ENCODE peak calls at places on chromosomes 13 and 19, in eight cellular contexts. F, X, D, H, J, Y, G and I are unnamed samples.

GRCh38 chr13:91946498-91947070 is 548.2 kb downstream of the GPC5 start:
- DNase-seq in J (no peak), X (no peak), H (no peak), F (no peak), Y (no peak), D (no peak), G (peak), I (no peak)

GRCh38 chr13:26007774-26008173 is 44.0 kb downstream of the SHISA2 start:
- DNase-seq in F (no peak), H (no peak), X (no peak), Y (no peak), J (no peak), G (no peak), D (no peak), I (no peak)

GRCh38 chr13:37791699-37792098 is 77.9 kb downstream of the TRPC4 start:
- DNase-seq in F (no peak), X (no peak), D (no peak), Y (no peak), G (peak), J (no peak), H (no peak), I (no peak)

GRCh38 chr13:46804391-46804815 is 7.4 kb upstream of the ESD start:
- DNase-seq in H (no peak), F (no peak), X (no peak), J (no peak), D (no peak), Y (no peak), G (peak), I (peak)

GRCh38 chr19:16856091-16856490 is 26.9 kb downstream of the SIN3B start:
- DNase-seq in D (no peak), F (no peak), H (no peak), Y (no peak), X (no peak), G (no peak), J (no peak), I (no peak)

GRCh38 chr13:30577381-30577780 is 40.3 kb upstream of the USPL1 start:
- DNase-seq in D (no peak), F (no peak), J (no peak), X (no peak), H (no peak), Y (peak), G (peak), I (peak)

GRCh38 chr13:93420887-93421286 is 194.3 kb downstream of the GPC6 start:
- DNase-seq in J (no peak), X (no peak), F (no peak), G (no peak), H (no peak), Y (no peak), D (no peak), I (no peak)

GRCh38 chr13:39452412-39452811 is 150.6 kb downstream of the LHFPL6 start:
- DNase-seq in H (no peak), J (no peak), X (no peak), F (no peak), D (no peak), Y (no peak), G (peak), I (no peak)

GRCh38 chr13:104286566-104287290 is 1220.5 kb upstream of the SLC10A2 start:
- DNase-seq in F (no peak), X (no peak), H (no peak), G (no peak), D (no peak), J (no peak), Y (no peak), I (no peak)

GRCh38 chr13:43881580-43881979 is 1.9 kb downstream of the LACC1 start:
- DNase-seq in G (no peak), F (no peak), X (no peak), D (no peak), Y (no peak), H (no peak), J (no peak), I (no peak)

GRCh38 chr19:50649433-50650391 is at the start of gene C19orf81:
- DNase-seq in F (no peak), H (no peak), G (peak), Y (no peak), J (no peak), D (no peak), X (no peak), I (no peak)

GRCh38 chr19:45768644-45769053 is 403 bp downstream of the SIX5 start:
- DNase-seq in X (no peak), G (peak), H (no peak), F (peak), Y (peak), D (no peak), J (no peak), I (no peak)

GRCh38 chr19:3969435-3970312 is 1.2 kb downstream of the DAPK3 start:
- DNase-seq in D (no peak), H (no peak), G (peak), X (peak), Y (no peak), J (no peak), F (peak), I (peak)

GRCh38 chr13:60788156-60788829 is 391.3 kb downstream of the TDRD3 start:
- DNase-seq in X (no peak), F (no peak), D (peak), J (no peak), G (no peak), H (no peak), Y (no peak), I (no peak)

GRCh38 chr19:55158848-55159793 is 1.6 kb upstream of the TNNI3 start:
- DNase-seq in Y (no peak), F (no peak), J (no peak), G (peak), H (no peak), D (no peak), X (no peak), I (no peak)

GRCh38 chr19:11578342-11579142 is 1.1 kb upstream of the ACP5 start:
- DNase-seq in J (peak), Y (peak), X (peak), H (peak), F (peak), G (no peak), D (no peak), I (no peak)

GRCh38 chr13:89959074-89959473 is 1388.4 kb upstream of the MIR17HG start:
- DNase-seq in Y (no peak), J (no peak), G (no peak), H (no peak), X (no peak), D (no peak), F (no peak), I (no peak)

GRCh38 chr19:55486043-55486970 is 1.3 kb downstream of the NAT14 start:
- DNase-seq in D (no peak), J (no peak), G (peak), F (no peak), X (no peak), Y (no peak), H (no peak), I (no peak)

GRCh38 chr19:15563325-15563794 is 51.7 kb upstream of the CYP4F8 start:
- DNase-seq in F (peak), G (peak), J (no peak), D (no peak), H (no peak), Y (peak), X (no peak), I (no peak)

GRCh38 chr19:13079542-13079986 is 23.1 kb downstream of the LYL1 start:
- DNase-seq in X (no peak), G (peak), J (no peak), F (peak), D (no peak), H (no peak), Y (peak), I (no peak)

GRCh38 chr19:52148256-52148655 is 8.5 kb upstream of the ZNF616 start:
- DNase-seq in F (no peak), J (no peak), H (no peak), Y (no peak), G (no peak), D (no peak), X (no peak), I (no peak)

GRCh38 chr13:87234981-87235380 is 436.2 kb upstream of the SLITRK5 start:
- DNase-seq in H (no peak), G (peak), Y (no peak), J (no peak), F (no peak), X (no peak), D (no peak), I (no peak)

GRCh38 chr19:27971869-27972268 is 1241.1 kb downstream of the UQCRFS1 start:
- DNase-seq in F (no peak), J (no peak), G (no peak), Y (no peak), D (no peak), X (no peak), H (no peak), I (no peak)

GRCh38 chr19:15429825-15430467 is 11.2 kb upstream of the AKAP8L start:
- DNase-seq in G (no peak), F (no peak), J (no peak), X (no peak), D (no peak), Y (no peak), H (no peak), I (no peak)

GRCh38 chr13:112182831-112183543 is 116.0 kb downstream of the SOX1 start:
- DNase-seq in D (no peak), F (no peak), J (peak), X (no peak), G (no peak), Y (no peak), H (no peak), I (peak)

GRCh38 chr13:87042946-87043345 is 628.2 kb upstream of the SLITRK5 start:
- DNase-seq in D (no peak), G (peak), J (no peak), F (no peak), Y (no peak), H (no peak), X (no peak), I (no peak)

GRCh38 chr19:16370671-16371391 is 46.2 kb downstream of the KLF2 start:
- DNase-seq in J (no peak), Y (no peak), X (no peak), H (peak), F (no peak), G (no peak), D (no peak), I (peak)

GRCh38 chr13:21979156-21979819 is 308.4 kb downstream of the FGF9 start:
- DNase-seq in F (no peak), G (peak), J (no peak), Y (no peak), D (no peak), X (no peak), H (no peak), I (no peak)

GRCh38 chr13:44273991-44274810 is 99.4 kb upstream of the SERP2 start:
- DNase-seq in F (no peak), Y (no peak), D (no peak), G (peak), J (no peak), H (peak), X (no peak), I (peak)

GRCh38 chr19:36141039-36141914 is 1.4 kb downstream of the CAPNS1 start:
- DNase-seq in J (peak), G (peak), F (peak), Y (peak), X (peak), H (peak), D (peak), I (peak)

GRCh38 chr19:36140289-36141038 is 598 bp downstream of the CAPNS1 start:
- DNase-seq in G (peak), X (peak), Y (peak), D (no peak), J (peak), F (peak), H (no peak), I (peak)

GRCh38 chr19:36142496-36142895 is 2.6 kb downstream of the CAPNS1 start:
- DNase-seq in H (no peak), J (no peak), D (no peak), X (no peak), Y (no peak), G (no peak), F (no peak), I (no peak)

GRCh38 chr19:36139473-36140288 is at the start of gene CAPNS1:
- DNase-seq in Y (peak), G (peak), X (peak), F (peak), H (peak), D (peak), J (peak), I (peak)

DNA sequence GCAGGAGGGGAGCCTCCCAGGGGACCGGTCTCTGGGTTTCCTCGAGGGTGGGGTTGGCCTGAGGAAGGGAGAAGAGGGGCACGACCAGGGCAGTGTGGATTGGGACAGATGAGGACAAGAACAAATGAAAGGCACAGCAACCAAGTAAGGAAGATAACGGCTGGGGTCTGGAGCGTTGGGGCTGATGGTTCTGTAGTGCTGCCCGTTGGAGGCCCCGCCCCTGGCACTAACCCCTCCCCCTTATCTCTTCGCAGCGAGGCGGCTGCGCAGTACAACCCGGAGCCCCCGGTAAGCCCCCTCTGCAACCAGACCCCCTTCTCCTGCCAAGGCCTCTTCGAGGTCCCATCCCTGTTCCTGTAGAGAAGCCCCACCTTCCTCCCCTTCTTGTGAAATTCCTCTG is 2.2 kb downstream of the CAPNS1 start:
- DNase-seq in G (no peak), F (no peak), Y (no peak), X (no peak), D (no peak), H (no peak), J (no peak), I (no peak)
- H3K4me3 ChIP-seq in G (no peak), F (peak), Y (no peak), X (no peak), D (no peak), H (no peak), J (no peak), I (no peak)

DNA sequence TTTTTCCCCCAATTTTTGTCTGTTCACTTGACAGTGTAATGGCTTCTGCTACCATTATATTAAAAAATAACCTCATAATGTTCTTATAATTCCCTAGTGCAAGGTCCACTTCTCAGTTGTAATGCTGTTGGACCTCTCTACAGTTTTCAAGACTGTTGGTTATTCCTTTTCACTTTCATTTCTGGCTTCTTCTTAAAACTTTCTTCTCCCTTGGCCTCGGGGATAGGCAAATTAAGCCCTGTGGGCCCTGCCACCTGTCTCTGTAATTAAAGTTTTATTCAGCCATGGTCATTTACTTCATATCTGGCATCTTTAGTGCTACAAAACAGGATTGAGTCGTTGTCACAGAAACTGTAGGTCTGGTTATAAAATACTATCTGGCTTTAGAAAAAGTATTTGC is 313.5 kb downstream of the KLF12 start:
- DNase-seq in H (no peak), D (no peak), G (no peak), X (no peak), F (no peak), Y (no peak), J (no peak), I (no peak)
- H3K27ac ChIP-seq in H (no peak), D (no peak), G (no peak), X (no peak), F (no peak), Y (no peak), J (no peak), I (no peak)

GRCh38 chr13:94702181-94703041 is 9.9 kb downstream of the SOX21 start:
- DNase-seq in F (no peak), J (no peak), G (no peak), H (no peak), Y (no peak), D (no peak), X (no peak), I (no peak)
- H3K4me3 ChIP-seq in F (no peak), J (no peak), G (no peak), H (no peak), Y (no peak), D (no peak), X (no peak), I (no peak)

GRCh38 chr19:9877775-9878510 is 42.8 kb downstream of the PIN1 start:
- DNase-seq in H (no peak), Y (no peak), J (no peak), D (no peak), F (no peak), G (peak), X (no peak), I (no peak)
- H3K27ac ChIP-seq in H (no peak), Y (no peak), J (no peak), D (no peak), F (no peak), G (no peak), X (no peak), I (no peak)

GRCh38 chr13:88895261-88895941 is 1224.2 kb downstream of the SLITRK5 start:
- DNase-seq in F (no peak), X (no peak), H (no peak), G (no peak), Y (no peak), D (no peak), J (no peak), I (no peak)
- H3K4me3 ChIP-seq in F (no peak), X (no peak), H (no peak), G (no peak), Y (no peak), D (no peak), J (no peak), I (no peak)

GRCh38 chr19:18763674-18764590 is 27.2 kb downstream of the COMP start:
- DNase-seq in F (no peak), H (no peak), D (no peak), J (peak), G (peak), X (no peak), Y (no peak), I (no peak)

GRCh38 chr19:18764591-18765051 is 26.5 kb downstream of the COMP start:
- DNase-seq in F (no peak), J (no peak), H (no peak), X (no peak), Y (no peak), G (peak), D (no peak), I (no peak)

GRCh38 chr19:18760440-18761383 is 30.4 kb downstream of the COMP start:
- DNase-seq in Y (no peak), J (no peak), F (no peak), G (no peak), D (no peak), H (no peak), X (no peak), I (no peak)

GRCh38 chr19:18761531-18762110 is 29.5 kb downstream of the COMP start:
- DNase-seq in H (no peak), Y (no peak), J (no peak), D (no peak), G (no peak), F (peak), X (no peak), I (no peak)

GRCh38 chr19:18762125-18763023 is 28.7 kb downstream of the COMP start:
- DNase-seq in F (peak), Y (peak), J (peak), H (no peak), G (peak), D (no peak), X (peak), I (no peak)
- H3K27ac ChIP-seq in F (peak), Y (peak), J (no peak), H (no peak), G (no peak), D (no peak), X (peak), I (no peak)

GRCh38 chr19:30719189-30719990 is 347.2 kb downstream of the ZNF536 start:
- DNase-seq in X (no peak), J (no peak), D (no peak), G (peak), H (no peak), F (peak), Y (peak), I (peak)
- H3K4me3 ChIP-seq in X (peak), J (peak), D (peak), G (peak), H (peak), F (peak), Y (peak), I (peak)

GRCh38 chr19:47005164-47005641 is 14.4 kb upstream of the NPAS1 start:
- DNase-seq in D (no peak), J (no peak), G (no peak), H (no peak), Y (no peak), F (no peak), X (no peak), I (no peak)

GRCh38 chr19:47002106-47002766 is 17.4 kb upstream of the NPAS1 start:
- DNase-seq in D (no peak), H (no peak), J (no peak), Y (peak), G (no peak), X (no peak), F (peak), I (no peak)

GRCh38 chr19:47002853-47003610 is 16.6 kb upstream of the NPAS1 start:
- DNase-seq in Y (no peak), J (no peak), D (no peak), F (no peak), G (no peak), H (no peak), X (no peak), I (no peak)

GRCh38 chr19:47003611-47003935 is 16.1 kb upstream of the NPAS1 start:
- DNase-seq in Y (no peak), G (peak), D (no peak), F (no peak), H (no peak), X (no peak), J (no peak), I (no peak)

DNA sequence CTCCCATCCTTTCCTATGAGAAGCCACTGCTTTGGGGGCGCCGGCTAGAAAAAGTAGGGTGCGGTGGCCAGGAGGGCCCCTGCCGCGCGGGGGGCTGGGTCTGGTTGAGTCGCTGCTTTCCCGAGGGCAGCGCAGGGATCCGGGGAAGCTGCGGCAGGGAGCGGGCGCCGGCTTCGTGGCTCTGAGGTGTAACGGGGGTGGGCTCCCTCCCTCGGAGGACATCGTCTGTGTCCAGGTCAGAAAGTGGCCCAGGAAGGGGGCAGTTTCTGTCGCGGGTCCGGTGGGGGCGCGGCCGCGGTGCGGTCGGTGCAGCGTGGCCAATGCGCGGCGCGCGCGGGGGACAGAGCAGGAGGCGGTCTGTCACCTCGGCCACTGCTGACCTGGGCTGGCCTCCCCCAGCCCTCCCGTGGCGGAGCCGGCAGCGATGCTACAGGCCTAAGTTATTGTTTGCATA is 15.6 kb upstream of the NPAS1 start:
- DNase-seq in H (no peak), D (no peak), G (no peak), X (no peak), J (no peak), F (no peak), Y (no peak), I (no peak)
- H3K27ac ChIP-seq in H (no peak), D (no peak), G (no peak), X (no peak), J (no peak), F (no peak), Y (no peak), I (no peak)

GRCh38 chr19:53900191-53900860 is 8.8 kb upstream of the CACNG7 start:
- DNase-seq in X (no peak), Y (no peak), F (no peak), J (no peak), D (no peak), H (no peak), G (no peak), I (no peak)

GRCh38 chr19:53896682-53897081 is 12.4 kb upstream of the CACNG7 start:
- DNase-seq in H (no peak), X (no peak), J (no peak), Y (no peak), G (no peak), F (no peak), D (no peak), I (no peak)

GRCh38 chr19:53897459-53897858 is 11.6 kb upstream of the CACNG7 start:
- DNase-seq in Y (no peak), D (no peak), G (no peak), F (no peak), X (no peak), J (no peak), H (no peak), I (no peak)

GRCh38 chr19:53898166-53898565 is 10.9 kb upstream of the CACNG7 start:
- DNase-seq in X (no peak), H (no peak), J (no peak), Y (no peak), D (no peak), G (no peak), F (no peak), I (no peak)

GRCh38 chr19:53898680-53899341 is 10.3 kb upstream of the CACNG7 start:
- DNase-seq in J (no peak), Y (no peak), X (no peak), G (no peak), F (no peak), D (no peak), H (no peak), I (no peak)
- H3K4me3 ChIP-seq in J (no peak), Y (no peak), X (no peak), G (no peak), F (no peak), D (no peak), H (no peak), I (no peak)